ENCODE peak calls at places on chromosomes 3 and 15, in eight cellular contexts. O is psoas muscle; T is stimulated activated CD8-positive, alpha-beta memory T cell treated with anti-CD3 and anti-CD28 coated beads, Interleukin-4, amount 100 ng/mL, for 24 hours; Z is NCI-H1092; K is iris pigment epithelial cell; I is pons; Q is dorsolateral prefrontal cortex; H is GM19239. X is an unnamed sample.
A peak's percentile ranks its signal among the peaks of the same experiment; 100 is the strongest.

GRCh38 chr15:49696441-49696840 is 75.6 kb downstream of the DTWD1 start:
- DNase-seq in O (no peak), T (no peak), I (no peak), H (no peak), Z (no peak), K (peak; percentile 58), Q (no peak), X (no peak)

GRCh38 chr3:7194081-7194835 is 333.3 kb downstream of the GRM7 start:
- DNase-seq in O (no peak), H (no peak), T (no peak), I (no peak), Q (no peak), K (no peak), Z (no peak), X (no peak)

GRCh38 chr3:46527239-46527638 is 29.5 kb downstream of the RTP3 start:
- DNase-seq in K (no peak), O (no peak), Q (no peak), I (no peak), Z (no peak), H (no peak), T (no peak), X (no peak)

GRCh38 chr15:77333166-77333565 is 86.7 kb downstream of the PEAK1 start:
- DNase-seq in I (no peak), O (no peak), H (no peak), T (no peak), Q (no peak), K (no peak), Z (no peak), X (no peak)

GRCh38 chr3:188491276-188491687 is 337.3 kb downstream of the LPP start:
- DNase-seq in H (no peak), T (no peak), O (no peak), Q (no peak), I (no peak), K (peak; percentile 96), Z (no peak), X (no peak)

GRCh38 chr3:10907262-10907661 is 85.3 kb upstream of the SLC6A1 start:
- DNase-seq in O (no peak), I (no peak), H (no peak), Z (no peak), Q (no peak), K (peak; percentile 4), T (no peak), X (no peak)

GRCh38 chr3:53150247-53151085 is 10.5 kb upstream of the PRKCD start:
- DNase-seq in Z (no peak), K (no peak), T (no peak), I (no peak), H (no peak), O (peak; percentile 27), Q (no peak), X (no peak)

GRCh38 chr3:183988216-183988790 is 29.4 kb downstream of the ABCC5 start:
- DNase-seq in T (no peak), H (no peak), K (peak; percentile 93), I (no peak), Z (no peak), O (no peak), Q (no peak), X (peak; percentile 80)

GRCh38 chr3:194988495-194989165 is 282.3 kb downstream of the XXYLT1 start:
- DNase-seq in H (no peak), T (no peak), Z (no peak), K (no peak), O (no peak), I (no peak), Q (no peak), X (no peak)

GRCh38 chr3:13193320-13194284 is 120.4 kb upstream of the IQSEC1 start:
- DNase-seq in Q (no peak), Z (no peak), T (no peak), I (no peak), K (no peak), O (peak; percentile 46), H (no peak), X (no peak)

GRCh38 chr3:105187340-105187739 is 179.4 kb upstream of the ALCAM start:
- DNase-seq in K (peak; percentile 42), Z (no peak), H (no peak), Q (no peak), T (no peak), O (no peak), I (no peak), X (no peak)

GRCh38 chr3:76570436-76571057 is 469.4 kb upstream of the ROBO2 start:
- DNase-seq in Z (no peak), O (no peak), I (peak; percentile 42), Q (no peak), H (no peak), T (no peak), K (peak; percentile 41), X (peak; percentile 7)

GRCh38 chr15:36361351-36361870 is 218.0 kb upstream of the CDIN1 start:
- DNase-seq in H (no peak), I (no peak), O (no peak), T (no peak), Q (no peak), K (peak; percentile 88), Z (no peak), X (no peak)

GRCh38 chr15:74173545-74174215 is at the start of gene ISLR:
- DNase-seq in K (no peak), Q (no peak), I (peak; percentile 13), T (no peak), O (no peak), Z (no peak), H (no peak), X (no peak)

GRCh38 chr3:64037084-64037483 is 13.8 kb upstream of the PSMD6 start:
- DNase-seq in Z (no peak), O (no peak), K (no peak), I (no peak), H (no peak), Q (no peak), T (no peak), X (no peak)

GRCh38 chr3:99498544-99499234 is 139.7 kb upstream of the COL8A1 start:
- DNase-seq in T (no peak), Z (no peak), Q (no peak), I (peak; percentile 20), O (no peak), H (no peak), K (peak; percentile 71), X (no peak)

GRCh38 chr3:8474991-8475390 is 26.6 kb upstream of the LMCD1 start:
- DNase-seq in K (no peak), I (no peak), Z (no peak), T (no peak), H (no peak), O (no peak), Q (no peak), X (no peak)

GRCh38 chr15:41554915-41555314 is 4.1 kb upstream of the TYRO3 start:
- DNase-seq in I (no peak), Z (no peak), Q (no peak), O (no peak), T (no peak), K (no peak), H (no peak), X (no peak)

GRCh38 chr3:61832375-61833229 is 271.2 kb downstream of the PTPRG start:
- DNase-seq in T (no peak), O (no peak), H (no peak), I (no peak), K (no peak), Z (no peak), Q (no peak), X (no peak)

GRCh38 chr15:61743352-61743909 is 316.8 kb downstream of the VPS13C start:
- DNase-seq in I (peak; percentile 5), O (no peak), K (no peak), T (no peak), Z (no peak), Q (no peak), H (no peak), X (no peak)

GRCh38 chr3:31420311-31420710 is 112.4 kb upstream of the STT3B start:
- DNase-seq in O (no peak), H (no peak), Q (no peak), Z (no peak), K (no peak), T (no peak), I (no peak), X (no peak)

GRCh38 chr15:68592054-68592453 is 13.3 kb downstream of the CORO2B start:
- DNase-seq in Q (no peak), K (no peak), H (no peak), T (no peak), I (peak; percentile 1), O (no peak), Z (no peak), X (no peak)

GRCh38 chr15:90619939-90620338 is 90.2 kb downstream of the CRTC3 start:
- DNase-seq in Q (no peak), H (no peak), Z (no peak), T (no peak), I (no peak), K (no peak), O (no peak), X (no peak)

GRCh38 chr15:85494035-85494793 is 113.8 kb downstream of the AKAP13 start:
- DNase-seq in Q (no peak), T (no peak), O (no peak), Z (no peak), I (no peak), H (no peak), K (peak; percentile 93), X (no peak)

GRCh38 chr15:94174399-94174802 is 57.0 kb upstream of the MCTP2 start:
- DNase-seq in I (no peak), Z (no peak), T (no peak), O (no peak), K (no peak), H (no peak), Q (no peak), X (no peak)

GRCh38 chr15:89299896-89300295 is 34.7 kb downstream of the POLG start:
- DNase-seq in Z (no peak), T (no peak), K (peak; percentile 59), Q (no peak), O (no peak), H (no peak), I (peak; percentile 81), X (no peak)

GRCh38 chr15:79736435-79737000 is 160.3 kb downstream of the MTHFS start:
- DNase-seq in K (no peak), H (no peak), Q (no peak), Z (no peak), T (no peak), I (no peak), O (no peak), X (no peak)

GRCh38 chr3:47266709-47267489 is 15.7 kb downstream of the KIF9 start:
- DNase-seq in O (peak; percentile 87), Q (peak; percentile 6), T (peak; percentile 23), I (peak; percentile 52), H (no peak), Z (no peak), K (peak; percentile 90), X (peak; percentile 86)

GRCh38 chr3:182516597-182517336 is 276.5 kb upstream of the ATP11B start:
- DNase-seq in I (no peak), H (no peak), Q (no peak), O (no peak), T (no peak), Z (no peak), K (no peak), X (no peak)

GRCh38 chr3:154243353-154243752 is 80.9 kb downstream of the DHX36 start:
- DNase-seq in K (peak; percentile 60), H (no peak), O (no peak), Q (no peak), T (no peak), Z (no peak), I (peak; percentile 39), X (no peak)